ENCODE peak calls at places on chromosomes 13 and 19, in four cellular contexts. U, K, Y and W are unnamed samples.

GRCh38 chr19:14337510-14337909 is 43.7 kb upstream of the ADGRE5 start:
- DNase-seq in U (peak), K (no peak), Y (no peak), W (no peak)

GRCh38 chr19:48403606-48404005 is 10.1 kb downstream of the GRIN2D start:
- DNase-seq in K (no peak), U (peak), Y (no peak), W (peak)

GRCh38 chr19:17183858-17184271 is 31.3 kb upstream of the USE1 start:
- DNase-seq in Y (no peak), K (no peak), U (no peak), W (no peak)

GRCh38 chr19:802497-802887 is 5.2 kb downstream of the PTBP1 start:
- DNase-seq in K (no peak), U (no peak), Y (no peak), W (no peak)

GRCh38 chr19:34226036-34226435 is 28.3 kb upstream of the GARRE1 start:
- DNase-seq in K (no peak), U (no peak), Y (no peak), W (no peak)

GRCh38 chr13:25112856-25113255 is 16.9 kb downstream of the PABPC3 start:
- DNase-seq in Y (no peak), U (no peak), K (no peak), W (no peak)

GRCh38 chr13:96984061-96984508 is 10.2 kb downstream of the OXGR1 start:
- DNase-seq in U (peak), Y (no peak), K (no peak), W (peak)

GRCh38 chr19:18108897-18109296 is 11.3 kb downstream of the MAST3 start:
- DNase-seq in Y (no peak), U (no peak), K (no peak), W (no peak)

GRCh38 chr19:29962777-29963176 is 20.7 kb downstream of the URI1 start:
- DNase-seq in K (no peak), Y (no peak), U (no peak), W (no peak)

GRCh38 chr13:79581870-79582315 is 100.9 kb downstream of the NDFIP2 start:
- DNase-seq in Y (no peak), U (no peak), K (no peak), W (no peak)

GRCh38 chr13:89862691-89863036 is 1484.8 kb upstream of the MIR17HG start:
- DNase-seq in K (no peak), U (no peak), Y (no peak), W (no peak)

GRCh38 chr19:58474291-58474996 is 1.7 kb upstream of the ZNF446 start:
- DNase-seq in K (no peak), Y (peak), U (no peak), W (no peak)

GRCh38 chr19:12260861-12261260 is 33.8 kb downstream of the ZNF44 start:
- DNase-seq in Y (no peak), U (no peak), K (no peak), W (no peak)

GRCh38 chr19:17340302-17340870 is 3.0 kb downstream of the GTPBP3 start:
- DNase-seq in K (no peak), Y (no peak), U (no peak), W (no peak)

GRCh38 chr19:49327878-49328544 is 3.0 kb upstream of the SLC6A16 start:
- DNase-seq in U (no peak), Y (no peak), K (no peak), W (no peak)

GRCh38 chr19:33227242-33227650 is 1.6 kb upstream of the SLC7A10 start:
- DNase-seq in Y (no peak), K (no peak), U (no peak), W (no peak)

GRCh38 chr13:25375727-25376358 is 4.1 kb downstream of the ATP8A2 start:
- DNase-seq in K (peak), U (peak), Y (peak), W (peak)

GRCh38 chr13:94710081-94710809 is 2.1 kb downstream of the SOX21 start:
- DNase-seq in K (no peak), Y (no peak), U (no peak), W (peak)